ENCODE peak calls at places on chromosome 2, in five cellular contexts. B, N, Y, F and D are unnamed samples.

GRCh38 chr2:162579986-162580385 is 236.1 kb downstream of the GCA start:
- DNase-seq in B (no peak), N (no peak), Y (no peak), F (no peak), D (no peak)

GRCh38 chr2:100142393-100142792 is at the start of gene AFF3:
- DNase-seq in B (no peak), N (no peak), Y (no peak), F (no peak), D (no peak)

GRCh38 chr2:32009479-32010256 is 1.1 kb downstream of the MEMO1 start:
- DNase-seq in B (peak), N (peak), Y (no peak), F (no peak), D (peak)

GRCh38 chr2:216328347-216328746 is 43.9 kb downstream of the MARCHF4 start:
- DNase-seq in B (no peak), N (no peak), Y (no peak), F (no peak), D (no peak)

GRCh38 chr2:207223051-207223450 is 57.3 kb upstream of the KLF7 start:
- DNase-seq in B (no peak), N (peak), Y (no peak), F (no peak), D (no peak)

GRCh38 chr2:18927525-18928232 is 338.3 kb upstream of the NT5C1B start:
- DNase-seq in B (no peak), N (no peak), Y (no peak), F (no peak), D (no peak)

GRCh38 chr2:225002656-225003045 is 39.6 kb downstream of the DOCK10 start:
- DNase-seq in B (no peak), N (peak), Y (no peak), F (no peak), D (no peak)

GRCh38 chr2:223930002-223930976 is 14.8 kb downstream of the WDFY1 start:
- DNase-seq in B (no peak), N (no peak), Y (no peak), F (no peak), D (peak)

GRCh38 chr2:45274190-45274926 is 265.1 kb upstream of the SIX2 start:
- DNase-seq in B (no peak), N (no peak), Y (no peak), F (peak), D (no peak)

GRCh38 chr2:73175663-73176204 is 26.6 kb upstream of the NOTO start:
- DNase-seq in B (peak), N (no peak), Y (peak), F (peak), D (no peak)

GRCh38 chr2:65710779-65711295 is 278.4 kb upstream of the SPRED2 start:
- DNase-seq in B (no peak), N (peak), Y (no peak), F (no peak), D (no peak)